ENCODE peak calls at places on chromosomes 6 and 20, in nine cellular contexts. C is body of pancreas, X is right lobe of liver, D is uterus, U is Peyer's patch, N is ovary, K is breast epithelium, P is IMR-90, M is A549. V is an unnamed sample.

GRCh38 chr6:163404825-163405265 is 9.7 kb upstream of the QKI start:
- DNase-seq in C (no peak), X (peak), D (no peak), U (peak), N (no peak), K (no peak), P (no peak), M (no peak), V (no peak)

GRCh38 chr20:18679020-18679419 is 91.2 kb downstream of the DTD1 start:
- DNase-seq in C (no peak), X (no peak), D (no peak), U (no peak), N (no peak), K (no peak), P (peak), M (no peak), V (no peak)

GRCh38 chr6:4319992-4320683 is 184.8 kb upstream of the ECI2 start:
- DNase-seq in C (no peak), X (no peak), D (no peak), U (no peak), N (no peak), K (no peak), P (peak), M (no peak), V (no peak)

GRCh38 chr6:121791396-121792315 is 356.2 kb downstream of the GJA1 start:
- DNase-seq in C (no peak), X (no peak), D (no peak), U (no peak), N (no peak), K (no peak), P (no peak), M (no peak), V (no peak)

GRCh38 chr6:130847546-130847945 is 20.3 kb downstream of the SMLR1 start:
- DNase-seq in C (no peak), X (no peak), D (no peak), U (no peak), N (no peak), K (no peak), P (no peak), M (no peak), V (no peak)

GRCh38 chr6:126873351-126873750 is 245.1 kb upstream of the RSPO3 start:
- DNase-seq in C (no peak), X (no peak), D (no peak), U (no peak), N (no peak), K (no peak), P (no peak), M (no peak), V (no peak)

GRCh38 chr6:4778086-4778485 is 1.9 kb downstream of the CDYL start:
- DNase-seq in C (no peak), X (no peak), D (no peak), U (no peak), N (no peak), K (no peak), P (no peak), M (no peak), V (no peak)

GRCh38 chr6:37373822-37374514 is 20.2 kb downstream of the RNF8 start:
- DNase-seq in C (no peak), X (no peak), D (no peak), U (no peak), N (no peak), K (no peak), P (no peak), M (no peak), V (no peak)

GRCh38 chr6:157989541-157990289 is 8.1 kb downstream of the SYNJ2 start:
- DNase-seq in C (peak), X (peak), D (peak), U (peak), N (peak), K (peak), P (peak), M (no peak), V (peak)

GRCh38 chr6:63174173-63174572 is 37.1 kb upstream of the FKBP1C start:
- DNase-seq in C (no peak), X (no peak), D (no peak), U (no peak), N (no peak), K (no peak), P (no peak), M (no peak), V (no peak)

GRCh38 chr20:50230871-50231270 is 40.2 kb downstream of the CEBPB start:
- DNase-seq in C (no peak), X (no peak), D (no peak), U (no peak), N (no peak), K (no peak), P (no peak), M (no peak), V (no peak)

GRCh38 chr20:47854687-47855212 is 69.5 kb upstream of the SULF2 start:
- DNase-seq in C (no peak), X (no peak), D (no peak), U (no peak), N (no peak), K (no peak), P (peak), M (peak), V (peak)

GRCh38 chr6:137724018-137724403 is 143.0 kb upstream of the TNFAIP3 start:
- DNase-seq in C (no peak), X (peak), D (no peak), U (no peak), N (no peak), K (no peak), P (peak), M (no peak), V (no peak)

GRCh38 chr20:36082516-36082915 is 72.0 kb upstream of the EPB41L1 start:
- DNase-seq in C (no peak), X (no peak), D (no peak), U (no peak), N (no peak), K (no peak), P (no peak), M (no peak), V (no peak)

GRCh38 chr6:163384510-163384909 is 30.0 kb upstream of the QKI start:
- DNase-seq in C (no peak), X (no peak), D (no peak), U (no peak), N (no peak), K (no peak), P (no peak), M (no peak), V (no peak)

GRCh38 chr6:155693573-155694428 is 238.2 kb upstream of the NOX3 start:
- DNase-seq in C (peak), X (no peak), D (no peak), U (peak), N (no peak), K (no peak), P (no peak), M (no peak), V (no peak)

GRCh38 chr20:62856931-62857619 is 4.5 kb downstream of the TCFL5 start:
- DNase-seq in C (no peak), X (no peak), D (no peak), U (peak), N (no peak), K (no peak), P (no peak), M (no peak), V (no peak)

GRCh38 chr6:56790424-56790823 is 147.7 kb upstream of the DST start:
- DNase-seq in C (no peak), X (no peak), D (no peak), U (no peak), N (no peak), K (no peak), P (no peak), M (no peak), V (no peak)

GRCh38 chr20:64051033-64051452 is 1.6 kb upstream of the SOX18 start:
- DNase-seq in C (no peak), X (no peak), D (no peak), U (no peak), N (no peak), K (no peak), P (no peak), M (no peak), V (no peak)

GRCh38 chr6:74534485-74535211 is 671.2 kb downstream of the COL12A1 start:
- DNase-seq in C (peak), X (no peak), D (no peak), U (no peak), N (no peak), K (no peak), P (peak), M (peak), V (no peak)

GRCh38 chr20:64216036-64216435 is 39.5 kb upstream of the PCMTD2 start:
- DNase-seq in C (peak), X (peak), D (no peak), U (no peak), N (no peak), K (peak), P (no peak), M (no peak), V (no peak)

GRCh38 chr20:47233333-47234188 is 122.9 kb downstream of the ZMYND8 start:
- DNase-seq in C (no peak), X (peak), D (no peak), U (no peak), N (no peak), K (no peak), P (peak), M (no peak), V (no peak)

GRCh38 chr6:7998103-7998725 is 66.0 kb downstream of the BLOC1S5 start:
- DNase-seq in C (no peak), X (no peak), D (no peak), U (no peak), N (no peak), K (no peak), P (peak), M (no peak), V (no peak)

GRCh38 chr6:138107078-138107751 is at the start of gene PERP:
- DNase-seq in C (peak), X (peak), D (peak), U (peak), N (peak), K (peak), P (peak), M (peak), V (peak)

GRCh38 chr20:44435630-44436335 is 39.9 kb upstream of the TTPAL start:
- DNase-seq in C (no peak), X (no peak), D (no peak), U (peak), N (no peak), K (no peak), P (no peak), M (no peak), V (no peak)

GRCh38 chr6:11921017-11921438 is 91.1 kb upstream of the HIVEP1 start:
- DNase-seq in C (no peak), X (no peak), D (peak), U (peak), N (no peak), K (no peak), P (peak), M (peak), V (peak)

GRCh38 chr20:55135923-55136322 is 660.5 kb downstream of the DOK5 start:
- DNase-seq in C (no peak), X (no peak), D (no peak), U (no peak), N (no peak), K (no peak), P (no peak), M (no peak), V (no peak)

GRCh38 chr6:116011520-116011919 is 49.2 kb downstream of the FRK start:
- DNase-seq in C (no peak), X (no peak), D (no peak), U (peak), N (no peak), K (peak), P (no peak), M (no peak), V (no peak)

GRCh38 chr6:9225441-9225871 is 790.1 kb upstream of the SLC35B3 start:
- DNase-seq in C (no peak), X (no peak), D (no peak), U (no peak), N (no peak), K (peak), P (peak), M (no peak), V (no peak)

GRCh38 chr20:56945057-56945456 is 316.0 kb downstream of the TFAP2C start:
- DNase-seq in C (peak), X (no peak), D (no peak), U (no peak), N (no peak), K (no peak), P (no peak), M (no peak), V (no peak)

GRCh38 chr6:13992417-13993055 is 67.8 kb downstream of the RNF182 start:
- DNase-seq in C (no peak), X (no peak), D (no peak), U (no peak), N (no peak), K (no peak), P (peak), M (peak), V (peak)

GRCh38 chr6:131660195-131660594 is 23.1 kb downstream of the ENPP3 start:
- DNase-seq in C (no peak), X (no peak), D (no peak), U (no peak), N (no peak), K (no peak), P (peak), M (no peak), V (no peak)

GRCh38 chr6:163419413-163420314 is 5.1 kb downstream of the QKI start:
- DNase-seq in C (no peak), X (no peak), D (no peak), U (no peak), N (no peak), K (no peak), P (peak), M (no peak), V (no peak)

GRCh38 chr20:6122873-6123649 is at the start of gene FERMT1:
- DNase-seq in C (peak), X (peak), D (peak), U (peak), N (peak), K (no peak), P (peak), M (peak), V (peak)

GRCh38 chr20:48718914-48719578 is 108.8 kb downstream of the PREX1 start:
- DNase-seq in C (no peak), X (no peak), D (no peak), U (peak), N (no peak), K (no peak), P (no peak), M (no peak), V (no peak)

DNA sequence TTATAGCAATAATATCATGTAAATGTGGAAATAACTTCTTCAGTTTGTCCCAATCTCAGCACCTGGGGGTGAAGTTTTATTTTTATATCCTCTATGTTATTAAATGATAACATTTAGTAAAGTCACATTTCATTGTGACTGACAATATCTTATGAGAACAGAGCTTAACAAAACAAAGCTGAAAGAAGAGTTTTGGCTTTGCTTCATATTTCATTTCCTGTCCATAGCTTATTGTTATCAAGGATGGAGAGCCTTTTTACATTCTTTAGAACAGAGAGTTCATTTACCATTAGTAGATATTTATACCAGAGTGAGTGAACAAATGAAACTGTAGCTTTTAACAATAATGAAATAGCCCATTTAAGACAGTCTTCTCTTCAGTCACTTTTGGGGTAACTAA is 231.9 kb upstream of the SGK1 start:
- DNase-seq in C (no peak), X (no peak), D (no peak), U (no peak), N (no peak), K (no peak), P (no peak), M (no peak), V (no peak)
- TF ChIP-seq POLR2A in C (no peak), X (no peak), D (no peak), U (no peak), N (no peak), K (no peak), P (no peak), M (no peak), V (no peak)

GRCh38 chr6:135144678-135145508 is 36.2 kb upstream of the MYB start:
- DNase-seq in C (no peak), X (no peak), D (no peak), U (no peak), N (no peak), K (no peak), P (peak), M (no peak), V (no peak)

GRCh38 chr6:135141182-135141581 is 39.9 kb upstream of the MYB start:
- DNase-seq in C (no peak), X (no peak), D (no peak), U (no peak), N (no peak), K (no peak), P (no peak), M (no peak), V (no peak)

GRCh38 chr6:135146160-135146920 is 34.8 kb upstream of the MYB start:
- DNase-seq in C (no peak), X (no peak), D (no peak), U (no peak), N (no peak), K (no peak), P (peak), M (no peak), V (no peak)

GRCh38 chr6:135145509-135145865 is 35.6 kb upstream of the MYB start:
- DNase-seq in C (no peak), X (no peak), D (no peak), U (no peak), N (no peak), K (no peak), P (no peak), M (no peak), V (no peak)

DNA sequence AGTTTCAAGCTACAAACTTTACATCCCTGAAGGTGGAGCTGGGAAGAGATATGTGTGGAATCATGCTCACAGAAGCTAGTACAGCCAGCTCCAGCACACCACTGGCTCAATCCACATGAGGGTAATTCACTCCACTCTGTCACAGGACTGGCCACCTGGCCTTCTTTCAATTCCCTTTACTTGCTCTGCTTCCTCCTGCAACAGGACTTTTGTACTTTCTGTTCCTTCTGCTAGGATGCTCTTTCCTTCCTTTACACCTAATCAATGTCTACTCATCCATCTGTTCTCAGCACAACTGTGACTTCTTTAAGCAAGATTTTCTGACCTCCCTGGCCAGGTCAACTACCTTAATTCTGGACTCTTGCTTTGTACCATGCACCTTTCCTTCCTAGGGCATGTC is 39.4 kb upstream of the MYB start:
- DNase-seq in C (no peak), X (no peak), D (no peak), U (no peak), N (no peak), K (no peak), P (no peak), M (no peak), V (no peak)
- TF ChIP-seq POLR2A in C (no peak), X (no peak), D (no peak), U (no peak), N (no peak), K (no peak), P (no peak), M (no peak), V (no peak)

DNA sequence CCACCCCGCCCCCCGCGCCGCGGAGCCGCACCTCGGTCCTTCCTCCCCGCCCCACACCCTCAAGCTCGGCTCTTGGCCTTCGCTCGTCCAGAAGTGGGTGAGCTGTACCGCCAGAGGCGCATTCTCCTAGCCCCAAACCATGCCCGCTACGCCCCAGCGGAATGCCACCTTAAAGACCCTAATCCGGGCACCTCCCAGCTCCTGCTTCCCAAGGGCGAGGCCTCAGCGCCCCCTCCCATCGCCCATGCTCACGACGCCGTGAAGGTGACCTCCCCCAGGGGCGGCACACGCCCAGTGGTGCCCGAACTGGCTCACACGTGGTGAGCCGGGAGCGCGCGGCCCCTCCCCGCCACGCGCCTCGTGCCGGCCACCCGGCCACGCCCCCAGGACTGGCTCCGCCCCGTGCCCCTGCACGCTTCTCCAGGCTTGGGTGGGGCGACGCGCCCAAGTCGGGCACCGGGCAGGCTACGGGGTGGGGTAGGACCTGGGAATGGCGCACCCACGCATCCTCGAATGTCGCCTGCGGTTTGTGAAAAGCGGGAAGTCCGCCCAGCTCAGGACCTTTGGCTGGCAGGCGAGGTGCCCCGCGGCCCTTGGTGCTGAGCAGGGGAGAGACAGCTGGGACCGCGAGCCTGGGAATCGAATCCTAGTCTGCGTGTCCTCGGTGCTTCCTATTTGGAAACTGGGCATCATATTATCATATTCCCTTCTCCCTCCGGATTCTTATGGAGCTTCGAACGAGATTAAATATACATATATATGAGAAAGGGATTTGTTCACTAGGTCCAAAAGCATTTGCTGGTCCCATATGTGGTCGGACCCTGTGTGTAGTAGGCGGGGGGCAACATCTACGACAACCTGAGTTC is 942 bp upstream of the SOX12 start:
- DNase-seq in C (peak), X (peak), D (peak), U (peak), N (peak), K (peak), P (peak), M (peak), V (peak)
- TF ChIP-seq POLR2A in C (peak), X (peak), D (peak), U (no peak), N (peak), K (no peak), P (no peak), M (peak), V (peak)

GRCh38 chr20:37384683-37385174 is 38.8 kb downstream of the SRC start:
- DNase-seq in C (peak), X (peak), D (peak), U (peak), N (peak), K (peak), P (peak), M (peak), V (peak)

GRCh38 chr20:37387519-37388269 is 41.8 kb downstream of the SRC start:
- DNase-seq in C (no peak), X (peak), D (no peak), U (no peak), N (no peak), K (no peak), P (no peak), M (no peak), V (no peak)

GRCh38 chr20:37385659-37386504 is 39.9 kb downstream of the SRC start:
- DNase-seq in C (peak), X (peak), D (peak), U (no peak), N (no peak), K (no peak), P (no peak), M (no peak), V (no peak)

GRCh38 chr20:37385176-37385575 is 39.2 kb downstream of the SRC start:
- DNase-seq in C (no peak), X (peak), D (no peak), U (no peak), N (peak), K (no peak), P (no peak), M (no peak), V (no peak)

DNA sequence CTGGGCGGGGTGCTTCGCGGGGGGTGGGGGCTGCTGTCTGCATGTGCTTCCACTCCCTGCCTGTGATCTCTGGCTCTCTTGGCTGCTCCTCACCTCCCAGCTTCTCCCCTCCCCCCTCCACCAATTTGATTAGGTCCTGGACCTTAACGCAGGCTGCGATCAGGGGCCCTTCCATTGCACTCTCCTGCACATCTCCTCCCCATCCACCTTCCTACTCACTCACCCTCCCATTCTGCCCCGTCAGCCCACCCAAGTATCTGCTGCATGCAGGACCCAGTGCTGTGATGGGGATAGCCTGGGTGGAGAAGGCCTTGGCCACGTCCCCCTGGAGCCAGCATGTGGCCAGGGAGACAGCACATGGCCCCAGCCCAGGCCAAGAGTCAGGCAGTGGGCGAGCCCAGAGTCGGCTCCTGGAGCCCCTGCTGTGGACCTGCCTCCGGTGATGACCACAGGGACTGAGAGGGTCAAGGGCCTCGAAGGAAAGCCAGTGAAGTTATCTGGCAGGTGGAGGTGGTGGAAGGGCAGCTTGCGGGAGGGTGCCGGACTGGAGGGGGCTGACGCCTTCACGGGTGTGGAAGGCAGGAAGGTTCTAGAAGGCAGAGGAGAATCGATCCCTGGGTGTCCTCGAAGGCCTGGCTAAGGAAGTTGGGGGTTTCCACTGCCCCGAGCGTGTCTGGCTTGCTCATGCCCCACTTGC is 40.7 kb downstream of the SRC start:
- DNase-seq in C (peak), X (peak), D (no peak), U (no peak), N (no peak), K (no peak), P (no peak), M (no peak), V (no peak)
- TF ChIP-seq POLR2A in C (no peak), X (no peak), D (no peak), U (no peak), N (no peak), K (no peak), P (no peak), M (no peak), V (no peak)

V was measured in H54.